ENCODE peak calls at places on chromosomes 3 and 15, in four cellular contexts. E is esophagus squamous epithelium; O is KG1; Y is activated CD8-positive, alpha-beta T cell treated with anti-CD3 and anti-CD28 coated beads, Interleukin-2, amount 10 ng/mL, durations not matched to agents 7 days and 5 days. B is an unnamed sample.

GRCh38 chr3:24242012-24242698 is 252.5 kb downstream of the THRB start:
- DNase-seq in Y (no peak), O (no peak), E (no peak), B (no peak)

GRCh38 chr3:196150481-196150880 is 60.7 kb downstream of the ZDHHC19 start:
- DNase-seq in O (no peak), Y (no peak), E (no peak), B (no peak)

GRCh38 chr3:112303811-112304325 is 9.9 kb upstream of the SLC9C1 start:
- DNase-seq in E (no peak), O (no peak), Y (no peak), B (no peak)

GRCh38 chr3:81395739-81396138 is 365.7 kb downstream of the GBE1 start:
- DNase-seq in E (no peak), Y (no peak), O (no peak), B (no peak)

GRCh38 chr15:60649845-60650548 is 171.1 kb upstream of the ICE2 start:
- DNase-seq in E (no peak), Y (peak), O (no peak), B (no peak)

GRCh38 chr15:90955911-90956310 is 1.2 kb downstream of the RCCD1 start:
- DNase-seq in Y (no peak), O (no peak), E (no peak), B (no peak)

GRCh38 chr3:52530918-52531635 is 2.6 kb downstream of the NT5DC2 start:
- DNase-seq in O (no peak), E (no peak), Y (no peak), B (no peak)

GRCh38 chr3:192889694-192890093 is 28.0 kb downstream of the MB21D2 start:
- DNase-seq in E (no peak), O (no peak), Y (no peak), B (no peak)

GRCh38 chr3:110413807-110414748 is 657.5 kb upstream of the NECTIN3 start:
- DNase-seq in Y (no peak), E (no peak), O (no peak), B (no peak)

GRCh38 chr3:36959821-36960220 is 15.0 kb upstream of the TRANK1 start:
- DNase-seq in E (no peak), O (no peak), Y (no peak), B (no peak)

GRCh38 chr3:23867400-23867799 is 49.4 kb downstream of the NKIRAS1 start:
- DNase-seq in Y (no peak), E (no peak), O (no peak), B (no peak)

GRCh38 chr3:28915711-28916481 is 365.0 kb upstream of the RBMS3 start:
- DNase-seq in O (no peak), Y (no peak), E (no peak), B (no peak)

GRCh38 chr3:169052465-169053302 is 610.8 kb downstream of the MECOM start:
- DNase-seq in Y (no peak), E (no peak), O (no peak), B (no peak)

GRCh38 chr15:78085928-78086327 is 6.4 kb upstream of the SH2D7 start:
- DNase-seq in O (no peak), E (no peak), Y (no peak), B (no peak)

GRCh38 chr15:101497017-101497416 is 7.5 kb upstream of the PCSK6 start:
- DNase-seq in O (no peak), Y (no peak), E (no peak), B (no peak)

GRCh38 chr3:42991369-42992315 is 12.5 kb downstream of the GASK1A start:
- DNase-seq in Y (no peak), E (no peak), O (no peak), B (no peak)

GRCh38 chr3:37197810-37198371 is 23.5 kb upstream of the LRRFIP2 start:
- DNase-seq in Y (no peak), E (no peak), O (no peak), B (no peak)

GRCh38 chr3:140717915-140718314 is 40.1 kb downstream of the TRIM42 start:
- DNase-seq in O (no peak), E (no peak), Y (no peak), B (no peak)

GRCh38 chr15:66832679-66833078 is 130.6 kb downstream of the SMAD6 start:
- DNase-seq in E (no peak), Y (no peak), O (no peak), B (peak)

GRCh38 chr3:10669490-10670048 is 146.5 kb upstream of the SLC6A11 start:
- DNase-seq in E (no peak), O (no peak), Y (no peak), B (no peak)

GRCh38 chr3:82610236-82610635 is 848.8 kb upstream of the GBE1 start:
- DNase-seq in E (no peak), O (no peak), Y (no peak), B (no peak)

GRCh38 chr3:34260266-34260990 is 462.0 kb downstream of the PDCD6IP start:
- DNase-seq in O (peak), E (no peak), Y (peak), B (peak)

GRCh38 chr3:58737644-58738043 is 71.1 kb upstream of the FAM3D start:
- DNase-seq in Y (no peak), O (no peak), E (no peak), B (no peak)

GRCh38 chr3:25589783-25590258 is 74.9 kb downstream of the TOP2B start:
- DNase-seq in Y (no peak), O (no peak), E (no peak), B (no peak)

GRCh38 chr3:70049761-70050160 is 50.2 kb downstream of the SAMMSON start:
- DNase-seq in Y (no peak), E (no peak), O (no peak), B (no peak)

GRCh38 chr3:39021029-39021428 is 30.7 kb downstream of the SCN11A start:
- DNase-seq in O (no peak), Y (no peak), E (no peak), B (no peak)

GRCh38 chr3:58167431-58168351 is 43.1 kb downstream of the DNASE1L3 start:
- DNase-seq in E (no peak), O (no peak), Y (peak), B (peak)

GRCh38 chr3:188594137-188594536 is 440.2 kb downstream of the LPP start:
- DNase-seq in O (no peak), E (no peak), Y (no peak), B (no peak)

GRCh38 chr3:37590328-37591079 is 271.2 kb upstream of the CTDSPL start:
- DNase-seq in Y (no peak), O (no peak), E (no peak), B (no peak)

GRCh38 chr3:118476885-118477618 is 557.6 kb downstream of the IGSF11 start:
- DNase-seq in E (no peak), Y (no peak), O (no peak), B (no peak)

GRCh38 chr15:58441376-58442070 is 9.7 kb downstream of the LIPC start:
- DNase-seq in Y (no peak), O (no peak), E (no peak), B (no peak)